ENCODE peak calls at places on chromosome 15, in seven cellular contexts. T is K562, J is heart right ventricle, N is stomach, O is neural progenitor cell, K is cardiac muscle cell, W is pancreas. H is an unnamed sample.

GRCh38 chr15:99120050-99120777 is 15.3 kb downstream of the SYNM start:
- DNase-seq in T (no peak), J (no peak), N (no peak), O (no peak), K (peak; percentile 19), W (no peak), H (no peak)

GRCh38 chr15:72227192-72227586 is 3.8 kb downstream of the PKM start:
- DNase-seq in T (peak; percentile 61), J (no peak), N (no peak), O (no peak), K (peak; percentile 85), W (no peak), H (no peak)

GRCh38 chr15:38618242-38618925 is 53.8 kb upstream of the RASGRP1 start:
- DNase-seq in T (no peak), J (no peak), N (no peak), O (no peak), K (no peak), W (no peak), H (no peak)

GRCh38 chr15:99455796-99456160 is 110.0 kb upstream of the MEF2A start:
- DNase-seq in T (no peak), J (no peak), N (no peak), O (no peak), K (no peak), W (no peak), H (no peak)

GRCh38 chr15:90558182-90558581 is 28.5 kb downstream of the CRTC3 start:
- DNase-seq in T (peak; percentile 76), J (no peak), N (no peak), O (no peak), K (peak; percentile 60), W (no peak), H (no peak)

GRCh38 chr15:47813985-47814384 is 96.7 kb downstream of the SEMA6D start:
- DNase-seq in T (no peak), J (no peak), N (no peak), O (no peak), K (no peak), W (no peak), H (no peak)

GRCh38 chr15:87739866-87740265 is 516.7 kb downstream of the NTRK3 start:
- DNase-seq in T (no peak), J (no peak), N (no peak), O (no peak), K (peak; percentile 20), W (no peak), H (no peak)

GRCh38 chr15:41794081-41794480 is 19.8 kb downstream of the MAPKBP1 start:
- DNase-seq in T (no peak), J (no peak), N (no peak), O (no peak), K (no peak), W (no peak), H (no peak)

GRCh38 chr15:98548172-98548971 is 100.0 kb upstream of the IGF1R start:
- DNase-seq in T (no peak), J (peak; percentile 70), N (peak; percentile 44), O (peak; percentile 80), K (peak; percentile 76), W (peak; percentile 82), H (peak; percentile 72)

GRCh38 chr15:85810075-85810474 is 15.3 kb upstream of the KLHL25 start:
- DNase-seq in T (no peak), J (no peak), N (no peak), O (no peak), K (no peak), W (no peak), H (no peak)

GRCh38 chr15:51625236-51625635 is 2.7 kb upstream of the DMXL2 start:
- DNase-seq in T (no peak), J (no peak), N (no peak), O (no peak), K (no peak), W (no peak), H (no peak)

GRCh38 chr15:51367322-51367976 is 26.0 kb downstream of the GLDN start:
- DNase-seq in T (no peak), J (no peak), N (peak; percentile 55), O (peak; percentile 73), K (no peak), W (no peak), H (no peak)

GRCh38 chr15:89883518-89883917 is 10.3 kb downstream of the AP3S2 start:
- DNase-seq in T (no peak), J (no peak), N (no peak), O (no peak), K (no peak), W (no peak), H (no peak)

GRCh38 chr15:62035256-62035908 is 24.9 kb downstream of the VPS13C start:
- DNase-seq in T (no peak), J (no peak), N (no peak), O (no peak), K (peak; percentile 56), W (no peak), H (no peak)

GRCh38 chr15:85171736-85172135 is 190.1 kb downstream of the PDE8A start:
- DNase-seq in T (peak; percentile 49), J (no peak), N (no peak), O (no peak), K (no peak), W (no peak), H (no peak)

GRCh38 chr15:69996842-69997478 is 100.8 kb downstream of the TLE3 start:
- DNase-seq in T (no peak), J (no peak), N (peak; percentile 70), O (no peak), K (no peak), W (peak; percentile 25), H (no peak)

GRCh38 chr15:84890670-84891147 is 6.2 kb downstream of the SLC28A1 start:
- DNase-seq in T (no peak), J (no peak), N (no peak), O (no peak), K (no peak), W (no peak), H (no peak)

GRCh38 chr15:80866936-80867335 is 87.8 kb downstream of the CEMIP start:
- DNase-seq in T (no peak), J (no peak), N (no peak), O (no peak), K (no peak), W (no peak), H (no peak)

GRCh38 chr15:70589221-70589620 is 174.1 kb downstream of the UACA start:
- DNase-seq in T (no peak), J (no peak), N (no peak), O (no peak), K (peak; percentile 90), W (no peak), H (no peak)

GRCh38 chr15:36911322-36911944 is 188.9 kb downstream of the MEIS2 start:
- DNase-seq in T (no peak), J (no peak), N (no peak), O (peak; percentile 28), K (peak; percentile 67), W (no peak), H (no peak)

GRCh38 chr15:45715528-45715927 is 80.7 kb downstream of the SQOR start:
- DNase-seq in T (no peak), J (no peak), N (no peak), O (peak; percentile 19), K (peak; percentile 40), W (no peak), H (no peak)

GRCh38 chr15:94360251-94360671 is 128.9 kb downstream of the MCTP2 start:
- DNase-seq in T (no peak), J (no peak), N (no peak), O (no peak), K (no peak), W (no peak), H (no peak)

GRCh38 chr15:39127925-39128617 is 452.8 kb upstream of the THBS1 start:
- DNase-seq in T (peak; percentile 30), J (no peak), N (no peak), O (peak; percentile 16), K (peak; percentile 98), W (peak; percentile 18), H (peak; percentile 39)

GRCh38 chr15:68644088-68644904 is 65.5 kb downstream of the CORO2B start:
- DNase-seq in T (peak; percentile 33), J (no peak), N (no peak), O (no peak), K (peak; percentile 82), W (no peak), H (no peak)
- TF ChIP-seq CTCF in T (no peak), J (peak; percentile 27), N (no peak), O (peak; percentile 11), K (peak; percentile 28), W (no peak), H (no peak)

DNA sequence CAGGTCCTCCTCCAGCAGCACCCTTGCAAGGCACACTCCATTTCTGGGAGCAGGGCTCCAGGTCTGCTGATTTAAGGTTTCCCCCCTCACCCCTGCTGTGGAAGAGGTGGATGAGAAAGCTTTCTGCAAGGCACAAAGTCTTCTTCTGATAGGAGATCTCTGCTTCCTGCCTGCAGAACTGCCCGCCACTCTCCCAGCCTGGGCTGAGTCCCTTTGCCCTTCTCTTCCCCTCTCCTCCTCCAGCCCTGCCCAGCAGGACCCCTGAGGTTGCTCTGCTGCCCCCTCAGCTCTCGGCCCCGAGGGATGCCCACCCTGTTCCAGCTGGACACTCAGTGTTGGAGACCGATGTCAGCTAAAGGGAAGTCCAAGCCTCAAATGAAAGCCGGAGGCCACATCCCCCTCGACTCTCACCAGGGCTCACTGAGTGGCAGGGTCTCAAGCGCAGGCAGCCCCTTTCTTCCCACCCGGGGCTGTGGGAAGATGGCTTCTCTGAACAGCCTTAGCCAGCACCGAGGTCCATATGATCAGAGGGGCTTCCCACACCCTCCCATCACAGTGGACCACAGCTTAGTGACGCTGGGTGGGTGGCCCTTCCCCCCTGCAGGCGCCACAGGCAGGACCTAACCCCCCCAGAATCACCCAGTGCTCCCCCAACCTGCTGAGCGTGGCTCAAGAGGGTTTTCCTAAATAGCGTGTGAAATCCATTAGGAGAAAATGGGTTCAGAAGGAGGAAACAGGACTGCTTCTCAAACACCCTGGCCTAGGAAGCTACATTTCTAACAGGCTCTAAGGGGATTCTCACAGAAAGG is 4.0 kb downstream of the ATP10A start:
- DNase-seq in T (no peak), J (no peak), N (no peak), O (no peak), K (no peak), W (no peak), H (no peak)
- H3K9me3 ChIP-seq in T (no peaks in the 10 kb centered on the region), J (no peaks in the 10 kb centered on the region), N (no peaks in the 10 kb centered on the region), O (no peaks in the 10 kb centered on the region), K (no peaks in the 10 kb centered on the region), W (no peaks in the 10 kb centered on the region), H (no peaks in the 10 kb centered on the region)

DNA sequence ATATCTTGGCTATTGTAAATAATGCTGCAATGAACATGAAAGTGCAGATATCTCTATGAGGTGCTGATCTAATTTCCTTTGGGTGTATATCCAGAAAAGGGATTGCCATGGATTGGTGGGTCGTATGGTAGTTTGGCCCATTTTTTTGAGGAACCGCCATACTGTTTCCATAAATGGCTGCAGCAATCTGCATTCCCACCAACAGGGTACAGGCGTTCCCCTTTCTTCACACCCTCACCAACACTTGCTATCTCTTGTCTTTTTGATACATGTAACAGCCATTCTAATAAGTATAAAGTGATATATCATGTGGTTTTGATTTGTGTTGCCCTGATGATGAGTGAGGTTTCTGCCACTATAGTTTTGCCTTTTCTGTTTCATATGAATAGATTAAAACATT is 146.7 kb downstream of the NR2F2 start:
- DNase-seq in T (no peak), J (no peak), N (no peak), O (no peak), K (no peak), W (no peak), H (no peak)
- TF ChIP-seq CTCF in T (peak; percentile 17), J (no peak), N (no peak), O (no peak), K (no peak), W (no peak), H (no peak)

DNA sequence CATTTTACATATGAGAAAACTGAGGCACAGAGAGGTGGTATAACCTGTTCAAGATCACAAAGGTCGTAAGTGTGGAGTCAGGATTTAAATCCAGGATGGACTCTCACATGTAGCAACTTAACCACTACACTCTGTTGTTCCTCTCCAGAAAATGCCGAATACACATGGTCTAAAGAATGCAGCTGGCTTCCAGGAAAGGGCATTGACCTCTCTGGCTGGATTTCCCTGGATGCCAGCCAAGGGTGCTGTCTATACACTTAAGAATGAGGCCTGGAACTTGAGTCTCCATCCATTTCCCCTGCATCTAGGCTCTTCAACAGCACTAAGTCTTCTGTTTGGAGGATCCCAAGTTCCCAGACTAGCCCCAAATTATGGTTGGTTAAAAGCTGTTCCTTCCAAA is 60.5 kb downstream of the CERS3 start:
- DNase-seq in T (no peak), J (peak; percentile 39), N (no peak), O (no peak), K (peak; percentile 68), W (peak; percentile 17), H (no peak)
- H3K9me3 ChIP-seq in T (no peaks in the 10 kb centered on the region), J (no peaks in the 10 kb centered on the region), N (no peaks in the 10 kb centered on the region), O (no peaks in the 10 kb centered on the region), K (no peaks in the 10 kb centered on the region), W (no peaks in the 10 kb centered on the region), H (no peaks in the 10 kb centered on the region)

H was measured in lung.